ENCODE peak calls at places on chromosomes 1 and 21, in four cellular contexts. V, Z, N and I are unnamed samples.

GRCh38 chr1:40712997-40713396 is 21.5 kb downstream of the NFYC start:
- DNase-seq in V (peak), Z (no peak), N (no peak), I (no peak)

GRCh38 chr1:192545781-192546521 is 29.6 kb upstream of the RGS1 start:
- DNase-seq in Z (no peak), N (no peak), V (peak), I (no peak)

GRCh38 chr1:216325946-216326345 is 97.3 kb downstream of the USH2A start:
- DNase-seq in Z (peak), N (no peak), V (peak), I (no peak)

GRCh38 chr1:86758570-86758969 is 54.2 kb downstream of the SH3GLB1 start:
- DNase-seq in N (no peak), Z (no peak), V (no peak), I (no peak)

GRCh38 chr1:68454534-68454933 is 4.8 kb upstream of the RPE65 start:
- DNase-seq in N (no peak), V (no peak), Z (no peak), I (no peak)

GRCh38 chr1:154348429-154349076 is 23.2 kb downstream of the ATP8B2 start:
- DNase-seq in Z (no peak), N (no peak), V (peak), I (no peak)

GRCh38 chr1:1157914-1158710 is 15.6 kb upstream of the TTLL10 start:
- DNase-seq in N (no peak), V (peak), Z (peak), I (no peak)

GRCh38 chr1:151312439-151313225 is 14.6 kb downstream of the PI4KB start:
- DNase-seq in N (no peak), Z (peak), V (no peak), I (no peak)

GRCh38 chr1:192703283-192704206 is 67.6 kb downstream of the RGS13 start:
- DNase-seq in Z (peak), N (no peak), V (no peak), I (no peak)

GRCh38 chr1:204544321-204544720 is 28.1 kb downstream of the MDM4 start:
- DNase-seq in V (peak), N (no peak), Z (peak), I (no peak)

GRCh38 chr1:30445449-30445848 is 277.9 kb downstream of the MATN1 start:
- DNase-seq in Z (no peak), N (no peak), V (no peak), I (no peak)

GRCh38 chr1:100346387-100346786 is 5.9 kb upstream of the CDC14A start:
- DNase-seq in N (no peak), Z (no peak), V (no peak), I (no peak)

GRCh38 chr1:215459136-215459535 is 108.0 kb upstream of the KCTD3 start:
- DNase-seq in V (no peak), Z (peak), N (no peak), I (no peak)

GRCh38 chr1:27521336-27522147 is 31.6 kb upstream of the WASF2 start:
- DNase-seq in N (no peak), V (no peak), Z (no peak), I (no peak)

GRCh38 chr1:116538527-116538926 is 32.3 kb downstream of the CD58 start:
- DNase-seq in V (no peak), N (no peak), Z (peak), I (no peak)

GRCh38 chr1:154474802-154475201 is 27.2 kb upstream of the TDRD10 start:
- DNase-seq in Z (peak), V (peak), N (peak), I (peak)

GRCh38 chr21:18759751-18760161 is 356.2 kb upstream of the TMPRSS15 start:
- DNase-seq in Z (no peak), N (no peak), V (no peak), I (no peak)

GRCh38 chr21:17388226-17388625 is 124.6 kb upstream of the CXADR start:
- DNase-seq in Z (no peak), N (no peak), V (no peak), I (no peak)

GRCh38 chr1:46527474-46528296 is 23.8 kb downstream of the KNCN start:
- DNase-seq in V (peak), N (peak), Z (peak), I (no peak)
- TF ChIP-seq CTCF in V (peak), N (peak), Z (peak), I (peak)

GRCh38 chr1:33378976-33379375 is 51.9 kb downstream of the PHC2 start:
- DNase-seq in V (no peak), Z (no peak), N (no peak), I (no peak)
- TF ChIP-seq CTCF in V (no peak), Z (no peak), N (no peak), I (no peak)

GRCh38 chr21:34670962-34671348 is 2.2 kb downstream of the CLIC6 start:
- DNase-seq in Z (no peak), V (no peak), N (no peak), I (no peak)
- TF ChIP-seq CTCF in Z (no peak), V (no peak), N (no peak), I (no peak)

GRCh38 chr1:18320051-18320450 is 160.7 kb upstream of the KLHDC7A start:
- DNase-seq in Z (no peak), V (no peak), N (no peak), I (no peak)

GRCh38 chr1:18325151-18325550 is 155.6 kb upstream of the KLHDC7A start:
- DNase-seq in V (no peak), N (no peak), Z (no peak), I (no peak)

GRCh38 chr1:18324246-18324645 is 156.5 kb upstream of the KLHDC7A start:
- DNase-seq in N (no peak), Z (no peak), V (no peak), I (no peak)

GRCh38 chr1:18323259-18323658 is 157.5 kb upstream of the KLHDC7A start:
- DNase-seq in N (no peak), Z (no peak), V (no peak), I (no peak)

DNA sequence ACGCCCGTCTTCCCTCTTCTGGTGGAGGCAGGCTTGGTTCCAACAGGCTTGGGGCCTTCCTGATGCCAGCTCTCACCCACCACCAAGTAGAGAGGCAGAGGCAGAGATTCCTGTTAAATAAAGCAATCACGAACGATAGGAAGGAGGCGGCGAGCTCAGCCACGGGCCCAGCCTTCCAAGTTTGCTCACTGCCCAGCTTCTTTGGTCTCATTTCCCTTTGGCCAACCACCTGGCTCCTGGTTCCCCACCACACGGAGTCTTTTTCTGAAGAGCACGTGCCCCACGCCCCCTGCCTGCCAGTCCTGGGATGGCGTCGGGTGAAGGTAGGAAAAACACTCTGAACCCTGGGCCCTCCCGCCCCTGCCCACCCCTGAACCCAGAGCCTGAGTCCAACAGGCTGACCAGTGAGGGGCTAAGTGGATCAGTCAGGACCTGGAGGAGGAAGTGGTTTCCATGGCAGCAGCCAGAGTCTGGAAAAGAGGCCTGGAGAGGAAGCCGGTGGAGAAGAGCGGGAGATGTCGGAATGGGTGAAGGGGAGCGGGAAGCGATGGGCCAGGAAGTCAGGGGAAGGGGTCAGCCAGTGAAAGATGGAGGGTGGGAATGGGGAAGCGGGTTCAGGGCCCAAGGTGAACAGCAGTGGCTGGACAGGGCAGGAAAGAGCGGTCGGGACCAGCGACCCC is 158.2 kb upstream of the KLHDC7A start:
- DNase-seq in Z (no peak), N (no peak), V (peak), I (no peak)
- TF ChIP-seq CTCF in Z (no peak), N (no peak), V (peak), I (no peak)

GRCh38 chr21:31786164-31786920 is 54.4 kb upstream of the SCAF4 start:
- DNase-seq in Z (no peak), N (no peak), V (no peak), I (no peak)
- TF ChIP-seq CTCF in Z (no peak), N (no peak), V (no peak), I (no peak)